ENCODE peak calls at places on chromosomes 4 and X, in nine cellular contexts. N, Z, U, Q, Y, K, X, H and A are unnamed samples.

GRCh38 chrX:133610056-133610455 is 194.8 kb upstream of the GPC4 start:
- DNase-seq in K (no peak), H (no peak), N (no peak), Y (no peak), X (peak; percentile 10), Q (no peak), U (peak; percentile 20), Z (no peak), A (no peak)

GRCh38 chr4:118288097-118288496 is 64.7 kb downstream of the PRSS12 start:
- DNase-seq in N (no peak), U (peak; percentile 66), Z (no peak), H (no peak), K (no peak), Y (no peak), Q (no peak), X (no peak), A (no peak)

GRCh38 chrX:31932769-31933168 is 860.9 kb upstream of the FTHL17 start:
- DNase-seq in N (no peak), X (no peak), Q (no peak), K (no peak), H (no peak), U (no peak), Y (no peak), Z (no peak), A (no peak)

GRCh38 chrX:120125444-120125843 is 9.7 kb upstream of the RHOXF1 start:
- DNase-seq in Q (no peak), K (no peak), Z (no peak), X (no peak), N (no peak), H (no peak), Y (no peak), U (no peak), A (no peak)

GRCh38 chrX:153333821-153334653 is at the start of gene ZNF275:
- DNase-seq in U (peak; percentile 91), K (peak; percentile 90), H (peak; percentile 76), Z (peak; percentile 94), Q (peak; percentile 21), Y (peak; percentile 87), X (peak; percentile 79), N (peak; percentile 70), A (peak; percentile 88)

GRCh38 chrX:24241822-24242648 is 71.8 kb downstream of the SUPT20HL2 start:
- DNase-seq in U (peak; percentile 41), Z (peak; percentile 71), N (peak; percentile 47), H (peak; percentile 30), Q (no peak), Y (peak; percentile 62), X (peak; percentile 49), K (peak; percentile 64), A (peak; percentile 49)

GRCh38 chrX:150036181-150036580 is 97.9 kb upstream of the EOLA2 start:
- DNase-seq in X (peak; percentile 83), Q (no peak), U (peak; percentile 74), K (no peak), H (no peak), Y (no peak), Z (peak; percentile 4), N (no peak), A (no peak)

GRCh38 chr4:8607603-8608481 is 15.3 kb downstream of the CPZ start:
- DNase-seq in X (peak; percentile 7), U (peak; percentile 38), K (peak; percentile 53), Q (no peak), Y (peak; percentile 34), N (peak; percentile 88), Z (peak; percentile 97), H (peak; percentile 28), A (peak; percentile 84)

GRCh38 chr4:124262211-124263179 is 450.0 kb downstream of the ANKRD50 start:
- DNase-seq in U (peak; percentile 88), Y (peak; percentile 63), Z (peak; percentile 49), K (peak; percentile 85), X (peak; percentile 87), Q (peak; percentile 79), H (peak; percentile 69), N (peak; percentile 86), A (peak; percentile 84)

GRCh38 chr4:40548256-40548655 is 81.4 kb downstream of the RBM47 start:
- DNase-seq in X (no peak), Y (no peak), Q (no peak), N (no peak), Z (no peak), H (no peak), U (peak; percentile 56), K (no peak), A (no peak)

GRCh38 chr4:65825121-65825520 is 154.8 kb upstream of the EPHA5 start:
- DNase-seq in N (no peak), X (peak; percentile 91), U (no peak), Q (no peak), Z (no peak), Y (no peak), K (no peak), H (no peak), A (no peak)

GRCh38 chr4:118942465-118942864 is 53.8 kb downstream of the SYNPO2 start:
- DNase-seq in Y (no peak), N (no peak), Q (no peak), Z (peak; percentile 12), U (peak; percentile 26), H (no peak), K (no peak), X (peak; percentile 80), A (no peak)

GRCh38 chrX:100410083-100410590 is at the start of gene PCDH19:
- DNase-seq in U (peak; percentile 72), X (peak; percentile 57), Y (no peak), Z (peak; percentile 86), H (peak; percentile 74), Q (no peak), N (peak; percentile 70), K (peak; percentile 81), A (peak; percentile 89)

GRCh38 chr4:54902261-54902660 is 223.1 kb downstream of the KDR start:
- DNase-seq in Z (no peak), N (no peak), Q (no peak), Y (no peak), H (no peak), X (peak; percentile 96), K (no peak), U (peak; percentile 46), A (no peak)

GRCh38 chrX:31153475-31154047 is 81.7 kb upstream of the FTHL17 start:
- DNase-seq in U (no peak), Y (no peak), H (no peak), K (no peak), Q (no peak), X (no peak), Z (peak; percentile 10), N (no peak), A (no peak)

GRCh38 chr4:98664959-98665358 is 6.5 kb upstream of the TSPAN5 start:
- DNase-seq in Q (no peak), N (peak; percentile 75), Y (peak; percentile 52), K (no peak), X (no peak), Z (no peak), H (no peak), U (no peak), A (peak; percentile 42)

GRCh38 chr4:98661356-98662054 is 3.1 kb upstream of the TSPAN5 start:
- DNase-seq in X (peak; percentile 76), U (no peak), Y (no peak), K (peak; percentile 55), Z (no peak), N (peak; percentile 48), Q (peak; percentile 74), H (no peak), A (peak; percentile 67)

GRCh38 chr4:98663226-98664006 is 5.0 kb upstream of the TSPAN5 start:
- DNase-seq in K (no peak), Y (no peak), U (no peak), X (peak; percentile 48), H (peak; percentile 89), Q (no peak), Z (no peak), N (no peak), A (no peak)

GRCh38 chr4:98662055-98662453 is 3.6 kb upstream of the TSPAN5 start:
- DNase-seq in X (no peak), K (no peak), Q (no peak), H (no peak), Y (no peak), N (no peak), U (no peak), Z (no peak), A (no peak)

DNA sequence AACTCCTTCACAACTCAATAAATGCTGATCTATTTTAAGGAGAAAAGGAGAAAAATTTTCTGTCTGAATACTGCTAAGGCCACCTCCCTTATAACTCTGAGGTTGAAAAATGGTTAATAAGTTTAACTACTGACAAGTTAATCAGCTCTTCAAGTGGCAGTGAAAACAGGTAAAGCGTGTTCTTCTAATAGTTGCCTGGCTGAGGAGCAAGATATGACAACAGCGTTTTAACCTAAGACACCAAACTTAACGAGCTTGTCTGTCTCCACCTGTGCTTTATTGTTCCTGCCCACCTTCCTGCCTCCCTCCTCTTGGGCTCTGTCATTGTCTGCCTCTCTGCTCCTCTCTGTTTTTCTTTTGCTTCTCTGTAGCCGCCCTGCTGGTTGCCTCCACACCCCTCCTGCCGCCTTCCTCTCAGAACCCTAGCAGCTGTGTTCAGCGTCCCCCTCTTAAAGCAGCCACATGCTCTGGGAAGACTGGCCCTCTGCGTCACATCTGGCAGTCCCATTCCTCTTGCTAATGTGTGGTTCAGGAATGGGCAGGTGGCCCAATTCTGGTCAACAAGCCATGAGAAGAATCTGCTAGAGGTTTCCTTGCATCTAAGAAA is 4.3 kb upstream of the TSPAN5 start:
- DNase-seq in K (no peak), N (peak; percentile 75), Y (no peak), Z (no peak), U (no peak), Q (no peak), H (peak; percentile 27), X (peak; percentile 63), A (peak; percentile 63)
- H3K27ac ChIP-seq in K (peak overlapping the region; percentile 43), N (peak overlapping the region; percentile 4), Y (no peak overlapping the region), Z (no peak overlapping the region), U (no peak overlapping the region), Q (peak overlapping the region; percentile 68), H (peak overlapping the region; percentile 87), X (peak overlapping the region; percentile 62), A (no peak overlapping the region)

GRCh38 chr4:1928356-1929235 is 57.4 kb downstream of the NSD2 start:
- DNase-seq in N (no peak), Y (no peak), Q (no peak), H (no peak), U (peak; percentile 14), X (no peak), K (no peak), Z (no peak), A (no peak)
- H3K36me3 ChIP-seq in N (peaks cover 3% of the 10 kb centered on the region), Y (peaks cover 83% of the 10 kb centered on the region), Q (peaks cover 4% of the 10 kb centered on the region), H (no peaks in the 10 kb centered on the region), U (peaks cover 5% of the 10 kb centered on the region), X (peaks cover 7% of the 10 kb centered on the region), K (no peaks in the 10 kb centered on the region), Z (peaks cover 13% of the 10 kb centered on the region), A (peaks cover 4% of the 10 kb centered on the region)

GRCh38 chr4:11467931-11468330 is 39.2 kb upstream of the HS3ST1 start:
- DNase-seq in Y (no peak), H (no peak), U (no peak), N (no peak), K (no peak), X (no peak), Q (no peak), Z (no peak), A (no peak)
- TF ChIP-seq EZH2phosphoT487 in Y (no peak), H (no peak), U (no peak), N (no peak), K (no peak), X (no peak), Q (no peak), Z (no peak), A (no peak)

DNA sequence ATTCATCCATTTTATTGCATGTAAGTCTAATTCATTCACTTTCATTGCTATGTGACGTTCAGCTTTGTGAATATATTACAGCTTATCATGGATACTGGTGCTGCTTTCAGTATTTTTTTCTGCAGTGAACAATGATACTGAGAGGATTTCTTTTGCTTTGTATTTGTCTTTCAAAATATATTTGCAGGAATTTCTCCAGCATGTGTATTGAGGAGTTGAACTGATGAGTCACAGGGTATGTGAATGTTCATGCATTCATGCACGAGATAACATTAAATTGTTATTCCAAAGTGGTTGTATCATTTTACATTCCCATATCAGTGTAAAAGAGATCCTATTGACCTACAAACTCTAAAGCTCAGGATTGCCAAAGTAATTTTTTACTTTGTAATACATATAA is 283.8 kb upstream of the ARSJ start:
- DNase-seq in Z (no peak), N (peak; percentile 6), K (no peak), Y (no peak), Q (no peak), U (peak; percentile 77), H (no peak), X (peak; percentile 47), A (no peak)
- H3K27ac ChIP-seq in Z (peak overlapping the region; percentile 79), N (no peak overlapping the region), K (no peak overlapping the region), Y (no peak overlapping the region), Q (no peak overlapping the region), U (no peak overlapping the region), H (no peak overlapping the region), X (no peak overlapping the region), A (no peak overlapping the region)